ENCODE peak calls at places on chromosomes 16 and 17, in six cellular contexts. A is GM06990, C is IMR-90, E is PC-3, L is AG09309, O is Calu3. D is an unnamed sample.

GRCh38 chr16:31072540-31073072 is 1.4 kb downstream of the ZNF668 start:
- DNase-seq in A (peak; percentile 47), C (peak; percentile 69), E (peak; percentile 48), L (no peak), O (peak; percentile 41), D (no peak)

GRCh38 chr17:3935140-3935542 is 18.9 kb upstream of the P2RX1 start:
- DNase-seq in A (peak; percentile 45), C (peak; percentile 72), E (peak; percentile 77), L (no peak), O (peak; percentile 73), D (no peak)

GRCh38 chr17:8921147-8921546 is 44.4 kb downstream of the PIK3R5 start:
- DNase-seq in A (peak; percentile 61), C (no peak), E (no peak), L (no peak), O (no peak), D (no peak)

GRCh38 chr16:67198238-67198734 is 645 bp upstream of the ELMO3 start:
- DNase-seq in A (no peak), C (peak; percentile 29), E (peak; percentile 30), L (no peak), O (peak; percentile 83), D (no peak)

GRCh38 chr17:42561908-42562844 is at the start of gene COASY:
- DNase-seq in A (peak; percentile 86), C (peak; percentile 97), E (peak; percentile 94), L (peak; percentile 89), O (peak; percentile 98), D (peak; percentile 82)

GRCh38 chr17:41592601-41593305 is 6.1 kb upstream of the KRT14 start:
- DNase-seq in A (no peak), C (no peak), E (no peak), L (no peak), O (no peak), D (no peak)

GRCh38 chr17:17039911-17040310 is 2.3 kb upstream of the MPRIP start:
- DNase-seq in A (no peak), C (no peak), E (no peak), L (no peak), O (no peak), D (no peak)

GRCh38 chr17:42518755-42519545 is 17.1 kb upstream of the NAGLU start:
- DNase-seq in A (no peak), C (no peak), E (no peak), L (no peak), O (peak; percentile 93), D (no peak)

GRCh38 chr17:62998665-62999393 is 32.8 kb downstream of the TANC2 start:
- DNase-seq in A (no peak), C (no peak), E (peak; percentile 11), L (no peak), O (no peak), D (no peak)

DNA sequence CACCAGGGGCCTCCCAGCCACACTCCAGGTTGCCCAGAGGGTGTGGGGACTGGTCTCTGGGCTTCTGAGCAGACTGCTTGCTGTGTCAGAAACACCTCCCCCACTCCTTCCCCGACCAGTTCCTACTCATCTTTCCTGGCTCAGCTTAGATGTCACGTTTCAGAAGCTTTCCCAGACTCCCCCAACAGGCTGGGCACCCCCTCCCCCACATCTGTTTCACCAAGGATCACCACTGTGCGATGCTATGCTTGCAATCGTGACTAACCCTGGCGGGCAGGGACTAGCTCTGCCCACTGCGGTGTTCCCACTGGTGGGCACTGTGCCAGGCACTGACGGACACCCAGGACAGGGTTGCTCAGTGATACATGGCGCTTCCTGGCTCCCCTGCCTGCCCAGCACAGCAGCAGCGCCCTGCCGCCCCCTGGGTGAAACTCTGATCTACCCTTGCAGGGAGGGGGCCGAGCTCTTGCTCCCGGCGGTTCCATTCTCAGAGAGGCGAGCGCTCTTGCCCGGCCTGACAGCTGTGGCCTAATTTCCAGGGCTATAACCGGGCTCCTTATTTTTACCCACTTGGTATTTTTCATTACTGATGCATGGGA is 29.4 kb upstream of the MTSS2 start:
- DNase-seq in A (no peak), C (peak; percentile 98), E (peak; percentile 98), L (peak; percentile 99), O (no peak), D (no peak)
- TF ChIP-seq CTCF in A (no peak), C (peak; percentile 28), E (peak; percentile 32), L (no peak), O (no peak), D (no peak)

GRCh38 chr17:81244358-81245023 is 5.4 kb downstream of the NDUFAF8 start:
- DNase-seq in A (no peak), C (no peak), E (no peak), L (no peak), O (no peak), D (no peak)
- TF ChIP-seq CTCF in A (no peak), C (no peak), E (no peak), L (no peak), O (no peak), D (no peak)

GRCh38 chr17:34163681-34164080 is 91.4 kb upstream of the CCL2 start:
- DNase-seq in A (no peak), C (peak; percentile 16), E (no peak), L (no peak), O (no peak), D (no peak)
- TF ChIP-seq CTCF in A (peak; percentile 38), C (peak; percentile 44), E (peak; percentile 17), L (peak; percentile 30), O (no peak), D (no peak)

GRCh38 chr17:18158022-18158600 is 25.5 kb upstream of the ALKBH5 start:
- DNase-seq in A (peak; percentile 87), C (peak; percentile 85), E (peak; percentile 85), L (no peak), O (peak; percentile 93), D (peak; percentile 91)

GRCh38 chr17:18155179-18155578 is 28.4 kb upstream of the ALKBH5 start:
- DNase-seq in A (no peak), C (no peak), E (no peak), L (no peak), O (no peak), D (no peak)

GRCh38 chr17:18157354-18157985 is 26.2 kb upstream of the ALKBH5 start:
- DNase-seq in A (no peak), C (no peak), E (no peak), L (no peak), O (no peak), D (no peak)

GRCh38 chr17:18156976-18157280 is 26.7 kb upstream of the ALKBH5 start:
- DNase-seq in A (no peak), C (no peak), E (no peak), L (no peak), O (no peak), D (no peak)

DNA sequence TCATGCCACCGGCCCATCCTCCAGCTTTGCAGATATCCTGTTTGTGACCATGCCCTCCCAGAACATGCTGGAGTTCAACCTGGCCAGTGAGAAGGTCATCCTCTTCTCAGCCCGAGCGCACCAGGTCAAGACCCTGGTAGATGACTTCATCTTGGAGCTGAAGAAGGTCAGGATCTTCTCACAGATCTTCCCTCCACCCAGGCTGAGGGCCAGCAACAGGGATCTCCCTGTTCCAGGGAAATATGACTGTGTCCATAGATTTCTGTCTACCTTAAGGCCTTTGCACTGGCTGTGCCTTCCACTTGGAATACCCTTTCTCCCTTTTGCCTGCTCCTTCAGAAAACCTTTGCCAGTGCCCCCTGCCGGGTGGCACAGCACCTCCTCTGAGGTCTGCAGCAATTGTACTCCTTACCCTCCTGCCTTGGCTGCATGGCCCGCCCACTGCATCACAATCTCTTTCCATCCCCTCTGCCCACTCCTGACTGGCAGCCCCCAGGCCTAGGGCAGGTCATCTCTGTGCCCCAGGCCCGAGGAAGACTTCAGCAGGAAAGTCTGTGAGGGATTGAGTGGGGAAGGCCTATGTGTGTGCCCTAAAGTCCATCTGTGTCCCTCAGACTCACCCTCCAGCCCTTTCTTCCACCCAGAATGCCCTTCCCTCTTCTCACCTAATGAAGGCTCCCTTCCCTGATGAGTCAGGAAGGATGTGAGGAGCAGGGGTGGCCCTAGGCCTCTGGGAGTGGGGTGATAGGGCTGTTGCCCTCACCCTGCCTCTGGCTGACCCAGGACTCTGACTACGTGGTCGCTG is 27.3 kb upstream of the ALKBH5 start:
- DNase-seq in A (no peak), C (no peak), E (no peak), L (no peak), O (peak; percentile 16), D (no peak)
- TF ChIP-seq CTCF in A (peak; percentile 23), C (no peak), E (no peak), L (peak; percentile 19), O (no peak), D (no peak)

GRCh38 chr16:64893386-64893785 is 228.5 kb downstream of the CDH11 start:
- DNase-seq in A (no peak), C (peak; percentile 21), E (peak; percentile 4), L (no peak), O (no peak), D (no peak)

GRCh38 chr16:64898159-64898558 is 223.7 kb downstream of the CDH11 start:
- DNase-seq in A (no peak), C (no peak), E (no peak), L (no peak), O (no peak), D (no peak)

GRCh38 chr16:64892843-64893242 is 229.0 kb downstream of the CDH11 start:
- DNase-seq in A (no peak), C (peak; percentile 93), E (peak; percentile 68), L (peak; percentile 74), O (no peak), D (no peak)
- TF ChIP-seq CTCF in A (no peak), C (peak; percentile 10), E (no peak), L (no peak), O (no peak), D (no peak)

GRCh38 chr16:1786242-1787055 is 3.7 kb downstream of the NUBP2 start:
- DNase-seq in A (peak; percentile 15), C (no peak), E (no peak), L (no peak), O (no peak), D (peak; percentile 13)
- TF ChIP-seq CTCF in A (no peak), C (no peak), E (no peak), L (no peak), O (no peak), D (no peak)

D was measured in activated B cell treated with CpG ODN at 0.5 μM for 24 hours.